ENCODE peak calls at places on chromosome 13, in four cellular contexts. M, H, X and D are unnamed samples.

GRCh38 chr13:113991191-113991669 is 17.4 kb upstream of the C13orf46 start:
- DNase-seq in M (no peak), H (no peak), X (no peak), D (no peak)

GRCh38 chr13:91017031-91017668 is 330.3 kb upstream of the MIR17HG start:
- DNase-seq in M (peak; percentile 48), H (no peak), X (no peak), D (peak; percentile 71)

GRCh38 chr13:110640591-110641029 is 25.3 kb downstream of the NAXD start:
- DNase-seq in M (no peak), H (no peak), X (no peak), D (no peak)

GRCh38 chr13:28455580-28456194 is 39.2 kb downstream of the FLT1 start:
- DNase-seq in M (no peak), H (no peak), X (no peak), D (no peak)

GRCh38 chr13:50126378-50127016 is 111.3 kb downstream of the KCNRG start:
- DNase-seq in M (no peak), H (peak; percentile 39), X (no peak), D (no peak)

GRCh38 chr13:28204690-28205443 is 66.5 kb downstream of the PAN3 start:
- DNase-seq in M (no peak), H (no peak), X (no peak), D (no peak)

GRCh38 chr13:45492538-45492937 is 27.8 kb downstream of the COG3 start:
- DNase-seq in M (no peak), H (no peak), X (no peak), D (no peak)

GRCh38 chr13:29702912-29703351 is 107.4 kb upstream of the SLC7A1 start:
- DNase-seq in M (no peak), H (no peak), X (no peak), D (no peak)

GRCh38 chr13:46515793-46516192 is 37.2 kb upstream of the LRCH1 start:
- DNase-seq in M (no peak), H (no peak), X (no peak), D (no peak)

GRCh38 chr13:44575035-44575434 is 1.1 kb downstream of the TSC22D1 start:
- DNase-seq in M (no peak), H (no peak), X (no peak), D (no peak)

GRCh38 chr13:45178349-45179142 is 22.3 kb downstream of the KCTD4 start:
- DNase-seq in M (no peak), H (peak; percentile 77), X (no peak), D (no peak)

GRCh38 chr13:107767119-107767518 is 448.2 kb downstream of the LIG4 start:
- DNase-seq in M (no peak), H (peak; percentile 4), X (no peak), D (no peak)

GRCh38 chr13:48006396-48006795 is 5.3 kb upstream of the SUCLA2 start:
- DNase-seq in M (no peak), H (no peak), X (no peak), D (no peak)

GRCh38 chr13:73189766-73190165 is 131.0 kb downstream of the KLF5 start:
- DNase-seq in M (no peak), H (no peak), X (no peak), D (no peak)

GRCh38 chr13:45280751-45281634 is 60.0 kb downstream of the TPT1 start:
- DNase-seq in M (peak; percentile 77), H (peak; percentile 78), X (peak; percentile 6), D (peak; percentile 56)

GRCh38 chr13:31638577-31638976 is 100.7 kb upstream of the RXFP2 start:
- DNase-seq in M (no peak), H (no peak), X (no peak), D (no peak)

GRCh38 chr13:44414771-44415170 is 41.1 kb downstream of the SERP2 start:
- DNase-seq in M (no peak), H (no peak), X (no peak), D (no peak)

GRCh38 chr13:24264976-24265375 is 44.4 kb upstream of the C1QTNF9 start:
- DNase-seq in M (no peak), H (no peak), X (peak; percentile 76), D (no peak)

GRCh38 chr13:84025828-84026227 is 143.6 kb upstream of the SLITRK1 start:
- DNase-seq in M (no peak), H (no peak), X (no peak), D (no peak)

GRCh38 chr13:102977471-102977870 is 88.7 kb downstream of the SLC10A2 start:
- DNase-seq in M (no peak), H (no peak), X (no peak), D (no peak)

GRCh38 chr13:113670541-113670940 is 3.5 kb downstream of the GRK1 start:
- DNase-seq in M (no peak), H (no peak), X (no peak), D (peak; percentile 15)

GRCh38 chr13:73450583-73450982 is 391.8 kb downstream of the KLF5 start:
- DNase-seq in M (no peak), H (peak; percentile 64), X (no peak), D (no peak)

GRCh38 chr13:112994781-112995355 is 25.9 kb downstream of the MCF2L start:
- DNase-seq in M (no peak), H (no peak), X (no peak), D (no peak)

GRCh38 chr13:99806671-99807070 is 164.9 kb downstream of the ZIC5 start:
- DNase-seq in M (no peak), H (no peak), X (no peak), D (no peak)

GRCh38 chr13:111516712-111517640 is 196.5 kb downstream of the TEX29 start:
- DNase-seq in M (no peak), H (no peak), X (no peak), D (peak; percentile 20)

GRCh38 chr13:33728271-33729037 is 89.5 kb upstream of the RFC3 start:
- DNase-seq in M (no peak), H (peak; percentile 54), X (no peak), D (no peak)

GRCh38 chr13:34942732-34943674 is 933 bp downstream of the NBEA start:
- DNase-seq in M (peak; percentile 53), H (no peak), X (no peak), D (no peak)

GRCh38 chr13:78603240-78603947 is at the start of gene POU4F1:
- DNase-seq in M (peak; percentile 74), H (no peak), X (no peak), D (peak; percentile 91)

GRCh38 chr13:82681535-82681934 is 1200.7 kb downstream of the SLITRK1 start:
- DNase-seq in M (no peak), H (no peak), X (no peak), D (no peak)

GRCh38 chr13:112131740-112132113 is 64.8 kb downstream of the SOX1 start:
- DNase-seq in M (no peak), H (no peak), X (no peak), D (no peak)

GRCh38 chr13:41915096-41915495 is 45.8 kb downstream of the VWA8 start:
- DNase-seq in M (no peak), H (no peak), X (no peak), D (no peak)

GRCh38 chr13:95441326-95441725 is 111.2 kb upstream of the CLDN10 start:
- DNase-seq in M (no peak), H (no peak), X (no peak), D (no peak)

GRCh38 chr13:62781866-62782265 is 1366.2 kb upstream of the PCDH20 start:
- DNase-seq in M (no peak), H (peak; percentile 1), X (no peak), D (no peak)

GRCh38 chr13:103436057-103436654 is 369.9 kb upstream of the SLC10A2 start:
- DNase-seq in M (no peak), H (no peak), X (no peak), D (no peak)

GRCh38 chr13:21229241-21230024 is 53.0 kb downstream of the MRPL57 start:
- DNase-seq in M (no peak), H (no peak), X (no peak), D (no peak)